ENCODE peak calls at places on chromosomes 3 and 15, in four cellular contexts. J, V, G and I are unnamed samples.
A peak's percentile ranks its signal among the peaks of the same experiment; 100 is the strongest.

GRCh38 chr3:188349276-188349962 is 195.5 kb downstream of the LPP start:
- DNase-seq in J (peak; percentile 12), V (peak; percentile 44), G (no peak), I (peak; percentile 32)

GRCh38 chr15:89772933-89773583 is 3.1 kb upstream of the MESP2 start:
- DNase-seq in J (peak; percentile 36), V (peak; percentile 43), G (no peak), I (peak; percentile 36)

GRCh38 chr3:14487086-14487485 is 53.1 kb downstream of the GRIP2 start:
- DNase-seq in J (no peak), V (no peak), G (no peak), I (no peak)

GRCh38 chr15:39171944-39172368 is 408.9 kb upstream of the THBS1 start:
- DNase-seq in J (peak; percentile 98), V (no peak), G (peak; percentile 41), I (peak; percentile 97)

GRCh38 chr3:40780801-40781406 is 256.1 kb downstream of the ZNF621 start:
- DNase-seq in J (peak; percentile 45), V (no peak), G (no peak), I (no peak)

GRCh38 chr15:101450561-101451145 is 38.9 kb downstream of the PCSK6 start:
- DNase-seq in J (no peak), V (no peak), G (no peak), I (no peak)

GRCh38 chr3:41188291-41188690 is 11.0 kb upstream of the CTNNB1 start:
- DNase-seq in J (no peak), V (no peak), G (no peak), I (no peak)

GRCh38 chr3:50559702-50560101 is 7.8 kb downstream of the C3orf18 start:
- DNase-seq in J (no peak), V (no peak), G (no peak), I (no peak)

GRCh38 chr15:88744548-88745020 is 58.7 kb upstream of the ACAN start:
- DNase-seq in J (no peak), V (no peak), G (no peak), I (no peak)

GRCh38 chr15:41967506-41968206 is 4.7 kb downstream of the EHD4 start:
- DNase-seq in J (no peak), V (peak; percentile 80), G (peak; percentile 28), I (no peak)

GRCh38 chr15:65303687-65304392 is 637 bp upstream of the RNU5B-1 start:
- DNase-seq in J (peak; percentile 68), V (peak; percentile 44), G (peak; percentile 81), I (peak; percentile 42)

GRCh38 chr15:60000113-60000823 is 3.8 kb upstream of the FOXB1 start:
- DNase-seq in J (no peak), V (no peak), G (no peak), I (peak; percentile 21)

GRCh38 chr3:4561661-4562060 is 68.5 kb downstream of the ITPR1 start:
- DNase-seq in J (no peak), V (no peak), G (no peak), I (no peak)

GRCh38 chr3:141656771-141657170 is 81.3 kb upstream of the RNF7 start:
- DNase-seq in J (peak; percentile 36), V (no peak), G (no peak), I (peak; percentile 86)

GRCh38 chr15:74988007-74988800 is 7.2 kb upstream of the SCAMP5 start:
- DNase-seq in J (peak; percentile 16), V (peak; percentile 66), G (peak; percentile 65), I (peak; percentile 64)

GRCh38 chr15:40306908-40307307 is 827 bp downstream of the PLCB2 start:
- DNase-seq in J (no peak), V (no peak), G (no peak), I (no peak)

GRCh38 chr3:100615684-100616083 is 6.3 kb downstream of the ADGRG7 start:
- DNase-seq in J (peak; percentile 16), V (no peak), G (no peak), I (peak; percentile 6)

GRCh38 chr3:139339219-139339906 is 4.5 kb upstream of the MRPS22 start:
- DNase-seq in J (no peak), V (no peak), G (no peak), I (no peak)

DNA sequence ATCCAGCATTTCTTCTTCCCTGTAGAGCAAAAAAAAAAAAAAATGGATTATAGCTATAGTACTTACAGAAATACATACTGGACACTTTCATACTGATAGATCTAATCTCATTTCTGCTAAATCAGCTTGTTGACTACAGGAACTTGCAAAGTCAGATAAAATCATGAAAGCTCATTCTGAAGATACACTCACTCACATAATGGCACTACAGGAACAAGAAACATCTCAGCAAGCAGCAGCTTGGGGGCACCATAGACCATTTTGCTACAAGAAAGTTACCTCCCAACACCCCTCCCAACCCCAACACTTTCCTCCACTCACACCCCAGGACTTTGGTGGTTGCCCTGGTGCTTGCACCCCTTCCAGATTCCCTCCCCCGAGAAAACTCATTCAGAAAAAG is 4.6 kb downstream of the MYH15 start:
- DNase-seq in J (no peak), V (no peak), G (no peak), I (no peak)
- TF ChIP-seq CTCF in J (no peak), V (no peak), G (no peak), I (no peak)

GRCh38 chr15:70318594-70318993 is 220.9 kb upstream of the TLE3 start:
- DNase-seq in J (no peak), V (no peak), G (no peak), I (no peak)
- TF ChIP-seq CTCF in J (no peak), V (no peak), G (no peak), I (no peak)

GRCh38 chr15:61102281-61102680 is 126.8 kb downstream of the RORA start:
- DNase-seq in J (no peak), V (no peak), G (no peak), I (no peak)
- TF ChIP-seq CTCF in J (no peak), V (no peak), G (no peak), I (no peak)

GRCh38 chr15:63917588-63918316 is 84.0 kb upstream of the HERC1 start:
- DNase-seq in J (no peak), V (no peak), G (no peak), I (no peak)
- TF ChIP-seq CTCF in J (no peak), V (no peak), G (no peak), I (no peak)

GRCh38 chr15:98308117-98308516 is 340.2 kb upstream of the IGF1R start:
- DNase-seq in J (no peak), V (peak; percentile 1), G (no peak), I (no peak)

GRCh38 chr15:98312913-98313312 is 335.4 kb upstream of the IGF1R start:
- DNase-seq in J (no peak), V (no peak), G (no peak), I (no peak)

GRCh38 chr15:98315951-98316350 is 332.4 kb upstream of the IGF1R start:
- DNase-seq in J (no peak), V (no peak), G (no peak), I (no peak)

GRCh38 chr15:98311566-98312188 is 336.7 kb upstream of the IGF1R start:
- DNase-seq in J (peak; percentile 79), V (peak; percentile 69), G (peak; percentile 79), I (peak; percentile 79)
- TF ChIP-seq CTCF in J (peak; percentile 84), V (peak; percentile 90), G (peak; percentile 82), I (peak; percentile 63)

DNA sequence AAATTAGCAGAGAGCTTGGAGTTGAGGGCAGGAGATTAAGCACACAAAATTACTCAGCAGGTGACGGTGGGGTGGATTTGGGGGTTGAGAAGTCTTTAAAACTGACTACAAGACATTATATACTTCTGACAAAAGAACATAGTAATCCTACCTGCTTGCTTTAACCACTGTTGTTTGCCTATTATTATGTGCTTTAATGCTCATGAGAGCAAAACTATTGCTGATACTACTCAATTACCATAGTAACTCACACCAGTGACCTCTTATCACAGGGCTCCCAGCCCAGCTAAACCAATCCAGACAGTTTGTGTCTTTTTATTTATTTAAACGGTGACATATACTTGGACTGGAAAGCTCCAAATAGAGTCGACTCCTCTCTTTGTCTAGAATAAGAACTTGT is 42.8 kb upstream of the FEZF2 start:
- DNase-seq in J (no peak), V (no peak), G (no peak), I (no peak)
- TF ChIP-seq CTCF in J (no peak), V (no peak), G (no peak), I (no peak)

DNA sequence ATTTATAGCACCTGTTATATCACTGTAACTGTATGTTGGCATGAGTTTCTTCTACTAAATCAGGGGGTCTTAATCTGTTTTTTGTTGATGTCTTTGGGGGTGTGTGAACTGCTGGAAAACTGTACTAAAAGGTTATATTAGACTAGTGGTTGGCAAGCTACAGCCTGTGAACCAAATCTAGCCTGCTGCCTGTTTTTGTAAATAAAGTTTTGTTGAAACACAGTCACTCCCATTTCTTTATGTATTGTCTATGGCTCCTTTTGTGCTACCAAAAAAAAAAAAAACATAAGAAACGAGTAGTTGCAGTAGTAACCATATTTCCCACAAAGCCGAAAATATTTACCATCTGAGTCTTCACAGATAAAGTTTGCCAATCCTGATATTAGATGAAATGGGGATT is 126.7 kb downstream of the AKAP13 start:
- DNase-seq in J (no peak), V (no peak), G (no peak), I (no peak)
- TF ChIP-seq CTCF in J (no peak), V (no peak), G (no peak), I (no peak)

GRCh38 chr3:104632521-104632920 is 734.2 kb upstream of the ALCAM start:
- DNase-seq in J (no peak), V (no peak), G (no peak), I (no peak)

GRCh38 chr3:104631254-104631653 is 735.5 kb upstream of the ALCAM start:
- DNase-seq in J (no peak), V (no peak), G (no peak), I (no peak)

GRCh38 chr3:104632947-104633346 is 733.8 kb upstream of the ALCAM start:
- DNase-seq in J (no peak), V (no peak), G (no peak), I (no peak)

DNA sequence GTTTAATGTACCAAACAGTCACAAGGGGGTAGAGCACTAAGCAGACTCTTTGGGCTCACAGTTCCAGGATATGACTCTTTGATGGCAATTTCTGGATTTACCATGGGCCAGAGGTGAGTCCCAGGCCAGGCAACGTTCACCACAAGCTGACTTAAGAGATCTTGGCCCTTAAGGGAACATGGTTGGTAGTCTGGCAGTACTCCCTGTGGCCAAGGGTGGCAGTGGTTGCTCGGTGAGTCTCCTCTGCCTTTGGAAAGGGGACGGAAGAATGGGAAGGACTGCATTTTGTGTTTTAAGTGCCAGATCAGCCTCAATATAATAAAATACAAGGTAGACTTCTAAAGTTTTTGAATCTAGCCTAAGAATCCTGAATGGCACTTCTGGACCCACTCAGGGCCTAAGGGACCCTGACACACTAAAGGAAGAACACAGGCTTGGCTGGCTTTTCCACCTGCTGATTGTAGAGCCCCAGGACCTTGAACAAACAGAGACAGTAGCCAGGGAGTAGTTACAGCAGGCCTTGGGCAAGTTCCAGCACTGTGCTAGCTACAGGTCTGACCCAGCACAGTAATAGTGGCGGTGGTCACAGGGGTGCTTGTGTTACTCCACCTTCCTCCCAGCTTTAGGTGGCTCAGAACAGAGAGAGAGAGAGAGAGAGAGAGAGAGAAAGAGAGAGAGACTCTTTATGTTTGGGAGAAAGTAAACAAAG is 730.7 kb upstream of the ALCAM start:
- DNase-seq in J (no peak), V (no peak), G (no peak), I (no peak)
- TF ChIP-seq CTCF in J (no peak), V (peak; percentile 28), G (no peak), I (no peak)